ENCODE peak calls at places on chromosomes 5 and 9, in five cellular contexts. V, U, Q, N and E are unnamed samples.

GRCh38 chr5:151204051-151204450 is 19.8 kb downstream of the CCDC69 start:
- DNase-seq in N (peak; percentile 10), Q (no peak), V (no peak), U (no peak), E (no peak)

GRCh38 chr5:180644825-180645608 is 4.4 kb downstream of the FLT4 start:
- DNase-seq in U (no peak), N (no peak), V (no peak), Q (no peak), E (peak; percentile 63)

GRCh38 chr5:134136221-134136631 is 21.7 kb downstream of the TCF7 start:
- DNase-seq in Q (no peak), N (peak; percentile 42), V (peak; percentile 7), U (peak; percentile 29), E (no peak)

GRCh38 chr5:141958113-141958512 is at the start of gene PCDH12:
- DNase-seq in Q (no peak), U (peak; percentile 68), N (no peak), V (peak; percentile 79), E (no peak)

GRCh38 chr9:108645520-108645919 is 210.3 kb downstream of the ACTL7B start:
- DNase-seq in U (no peak), N (no peak), Q (no peak), V (no peak), E (no peak)

GRCh38 chr5:132825165-132825823 is 5.2 kb downstream of the SHROOM1 start:
- DNase-seq in N (no peak), U (no peak), V (no peak), Q (no peak), E (peak; percentile 28)

GRCh38 chr5:1540831-1541661 is 17.3 kb upstream of the LPCAT1 start:
- DNase-seq in U (peak; percentile 34), Q (no peak), N (peak; percentile 58), V (no peak), E (peak; percentile 7)

GRCh38 chr9:106752581-106752980 is 110.4 kb upstream of the ZNF462 start:
- DNase-seq in V (peak; percentile 44), U (no peak), Q (no peak), N (no peak), E (no peak)

GRCh38 chr9:125649315-125649714 is 57.7 kb downstream of the MAPKAP1 start:
- DNase-seq in U (peak; percentile 56), V (peak; percentile 39), N (peak; percentile 73), Q (no peak), E (no peak)

GRCh38 chr9:27856054-27856453 is 282.8 kb upstream of the C9orf72 start:
- DNase-seq in Q (no peak), N (no peak), U (no peak), V (no peak), E (no peak)

GRCh38 chr5:31640024-31640423 is 1.1 kb downstream of the PDZD2 start:
- DNase-seq in N (no peak), U (no peak), V (peak; percentile 60), Q (no peak), E (no peak)

GRCh38 chr9:128304971-128305288 is 17.3 kb downstream of the TRUB2 start:
- DNase-seq in N (no peak), V (no peak), Q (no peak), U (no peak), E (no peak)

GRCh38 chr5:17203329-17204132 is 13.9 kb upstream of the BASP1 start:
- DNase-seq in V (no peak), Q (no peak), N (no peak), U (no peak), E (no peak)

GRCh38 chr5:59189482-59189881 is 606.6 kb downstream of the RAB3C start:
- DNase-seq in N (no peak), V (peak; percentile 47), U (no peak), Q (no peak), E (no peak)